ENCODE peak calls at places on chromosomes 13 and 19, in six cellular contexts. C is fibroblast of pulmonary artery, T is GM12865, K is colonic mucosa, Q is IMR-90, M is mucosa of descending colon. U is an unnamed sample.

GRCh38 chr13:52644108-52644507 is 1.9 kb downstream of the HNRNPA1L2 start:
- DNase-seq in K (no peak), Q (peak; percentile 54), M (no peak), C (no peak), T (no peak), U (peak; percentile 41)

GRCh38 chr13:31781064-31781463 is 41.7 kb downstream of the RXFP2 start:
- DNase-seq in Q (peak; percentile 18), K (no peak), C (no peak), T (no peak), M (no peak), U (peak; percentile 44)

GRCh38 chr19:32567486-32567885 is 13.5 kb upstream of the PDCD5 start:
- DNase-seq in T (no peak), K (no peak), Q (no peak), C (no peak), M (no peak), U (no peak)

GRCh38 chr13:72255908-72256307 is 388.9 kb upstream of the DACH1 start:
- DNase-seq in Q (no peak), M (peak; percentile 56), T (peak; percentile 21), C (peak; percentile 20), K (peak; percentile 30), U (no peak)

GRCh38 chr19:54024660-54025059 is 33.2 kb downstream of the CACNG6 start:
- DNase-seq in M (no peak), Q (no peak), C (no peak), K (no peak), T (no peak), U (no peak)

GRCh38 chr13:48896312-48896711 is 79.4 kb upstream of the FNDC3A start:
- DNase-seq in T (no peak), C (peak; percentile 68), M (no peak), Q (peak; percentile 87), K (no peak), U (peak; percentile 67)

GRCh38 chr13:66414196-66414800 is 815.8 kb downstream of the PCDH9 start:
- DNase-seq in M (no peak), K (no peak), C (no peak), T (no peak), Q (no peak), U (no peak)

GRCh38 chr13:30569901-30570576 is 47.7 kb upstream of the USPL1 start:
- DNase-seq in K (peak; percentile 24), Q (peak; percentile 99), M (no peak), C (peak; percentile 92), T (no peak), U (peak; percentile 94)

GRCh38 chr19:30587869-30588268 is 215.7 kb downstream of the ZNF536 start:
- DNase-seq in K (no peak), C (no peak), M (no peak), T (no peak), Q (no peak), U (no peak)

GRCh38 chr13:30466841-30467252 is 1.1 kb upstream of the HMGB1 start:
- DNase-seq in Q (peak; percentile 20), M (no peak), C (no peak), K (no peak), T (peak; percentile 61), U (no peak)

GRCh38 chr13:105165449-105166125 is 1369.9 kb downstream of the EFNB2 start:
- DNase-seq in K (peak; percentile 19), M (peak; percentile 23), Q (no peak), T (peak; percentile 78), C (no peak), U (no peak)

GRCh38 chr19:41578886-41579285 is 2.9 kb downstream of the CEACAM21 start:
- DNase-seq in K (no peak), M (no peak), Q (no peak), T (no peak), C (no peak), U (no peak)

GRCh38 chr19:17296278-17296677 is 6.9 kb downstream of the ABHD8 start:
- DNase-seq in M (no peak), C (no peak), K (no peak), T (no peak), Q (peak; percentile 36), U (peak; percentile 69)

GRCh38 chr19:14563989-14564650 is 7.7 kb downstream of the NDUFB7 start:
- DNase-seq in Q (no peak), K (no peak), M (peak; percentile 50), C (no peak), T (peak; percentile 76), U (no peak)

GRCh38 chr19:52993342-52994178 is 20.2 kb upstream of the ERVV-1 start:
- DNase-seq in T (peak; percentile 40), M (peak; percentile 90), K (peak; percentile 91), C (peak; percentile 83), Q (peak; percentile 66), U (peak; percentile 89)
- H3K4me3 ChIP-seq in T (no peak overlapping the region), M (peak overlapping the region; percentile 15), K (peak overlapping the region; percentile 51), C (peak overlapping the region; percentile 64), Q (peak overlapping the region; percentile 59), U (peak overlapping the region; percentile 76)

DNA sequence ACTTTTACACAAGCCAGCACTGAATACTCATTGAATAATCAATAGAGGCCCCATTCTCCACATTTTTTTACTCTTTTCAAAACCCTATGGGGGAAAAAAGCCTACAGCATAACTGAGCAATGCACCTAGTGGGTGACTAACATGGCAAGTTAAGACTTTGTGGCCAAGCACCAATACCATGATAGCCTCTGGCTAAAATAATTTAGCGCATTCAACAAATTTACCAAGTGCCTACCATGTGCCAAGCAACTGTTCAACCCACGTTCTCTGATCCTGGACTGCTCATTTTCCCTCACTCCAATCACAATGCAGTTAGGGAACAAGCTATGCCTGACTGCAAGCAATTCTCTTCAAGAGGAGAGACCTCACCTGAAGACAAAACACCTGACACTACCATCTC is 3.0 kb downstream of the ANKRD10 start:
- DNase-seq in M (no peak), C (no peak), K (no peak), T (no peak), Q (peak; percentile 25), U (no peak)
- H3K4me3 ChIP-seq in M (no peak overlapping the region), C (peak overlapping the region; percentile 90), K (no peak overlapping the region), T (peak overlapping the region; percentile 99), Q (no peak overlapping the region), U (peak overlapping the region; percentile 96)

DNA sequence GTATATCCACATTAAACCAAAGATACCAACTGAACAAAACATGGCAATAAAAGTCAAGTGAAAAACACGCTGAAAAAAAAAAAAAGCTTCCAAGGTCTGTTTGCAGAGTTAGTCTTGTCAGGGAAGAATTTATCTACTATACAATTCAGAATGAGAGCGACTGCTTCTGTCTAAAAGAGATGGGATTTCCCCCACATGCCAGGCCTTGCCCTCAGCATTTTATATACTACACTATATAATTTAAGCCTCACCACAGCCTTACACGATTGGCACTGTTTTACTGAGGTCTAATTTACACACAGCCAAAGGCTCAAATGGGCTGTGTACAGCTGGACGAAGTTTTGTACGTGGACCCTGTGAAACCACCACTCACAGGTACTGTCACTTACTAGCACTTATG is 67.3 kb downstream of the FOXO1 start:
- DNase-seq in Q (no peak), C (no peak), M (no peak), T (no peak), K (no peak), U (no peak)
- H3K4me3 ChIP-seq in Q (no peak overlapping the region), C (no peak overlapping the region), M (no peak overlapping the region), T (no peak overlapping the region), K (no peak overlapping the region), U (no peak overlapping the region)

GRCh38 chr19:2850256-2850925 is 9.1 kb downstream of the ZNF555 start:
- DNase-seq in T (no peak), Q (no peak), K (no peak), C (no peak), M (no peak), U (no peak)

GRCh38 chr19:2856457-2857055 is 10.6 kb upstream of the ZNF556 start:
- DNase-seq in K (no peak), M (no peak), Q (no peak), T (peak; percentile 19), C (no peak), U (no peak)

GRCh38 chr19:2854849-2855248 is 12.3 kb upstream of the ZNF556 start:
- DNase-seq in K (no peak), M (no peak), T (no peak), C (no peak), Q (no peak), U (no peak)

GRCh38 chr19:2853015-2853606 is 11.8 kb downstream of the ZNF555 start:
- DNase-seq in C (no peak), T (no peak), M (no peak), K (no peak), Q (no peak), U (no peak)

GRCh38 chr19:2852598-2852997 is 11.3 kb downstream of the ZNF555 start:
- DNase-seq in T (no peak), C (no peak), M (no peak), Q (no peak), K (no peak), U (no peak)
- H3K4me3 ChIP-seq in T (no peak overlapping the region), C (no peak overlapping the region), M (no peak overlapping the region), Q (no peak overlapping the region), K (no peak overlapping the region), U (no peak overlapping the region)

DNA sequence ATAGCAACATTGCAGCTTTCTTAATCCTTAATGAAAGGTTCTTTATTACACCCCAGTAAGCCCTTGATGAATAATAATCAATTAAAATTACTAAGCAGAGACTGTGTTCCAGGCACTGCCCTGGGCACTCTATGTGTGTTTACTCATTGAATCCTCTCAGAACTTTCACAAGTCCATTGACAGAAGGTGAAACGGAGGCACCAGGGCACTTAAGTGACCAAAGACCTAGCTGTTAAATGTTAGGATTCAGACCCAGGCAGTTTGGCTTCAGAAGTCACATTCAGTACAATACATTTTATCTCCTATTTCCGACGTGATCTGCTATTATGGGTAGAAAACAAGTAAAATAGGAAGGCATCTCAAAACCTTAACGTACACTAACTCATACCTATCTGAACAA is 2.7 kb downstream of the GPR183 start:
- DNase-seq in K (no peak), C (no peak), T (no peak), Q (no peak), M (no peak), U (no peak)
- H3K4me3 ChIP-seq in K (peak overlapping the region; percentile 16), C (no peak overlapping the region), T (peak overlapping the region; percentile 94), Q (no peak overlapping the region), M (no peak overlapping the region), U (no peak overlapping the region)

GRCh38 chr13:98301721-98302120 is 124.7 kb upstream of the RNF113B start:
- DNase-seq in T (no peak), K (no peak), Q (peak; percentile 89), M (no peak), C (no peak), U (no peak)
- H3K4me3 ChIP-seq in T (no peak overlapping the region), K (no peak overlapping the region), Q (peak overlapping the region; percentile 17), M (no peak overlapping the region), C (no peak overlapping the region), U (no peak overlapping the region)

GRCh38 chr19:55255618-55256423 is 3.0 kb downstream of the PPP6R1 start:
- DNase-seq in C (peak; percentile 26), Q (peak; percentile 60), T (peak; percentile 78), K (no peak), M (no peak), U (no peak)
- H3K4me3 ChIP-seq in C (peak overlapping the region; percentile 10), Q (no peak overlapping the region), T (peak overlapping the region; percentile 91), K (peak overlapping the region; percentile 9), M (no peak overlapping the region), U (no peak overlapping the region)

U was measured in foreskin fibroblast.